ENCODE peak calls at places on chromosomes 3 and 15, in nine cellular contexts. Y, B, S, K, W, D, G, N and L are unnamed samples.

GRCh38 chr15:84982301-84982920 is 755 bp downstream of the PDE8A start:
- DNase-seq in B (peak; percentile 63), W (peak; percentile 46), D (peak; percentile 45), Y (peak; percentile 62), S (peak; percentile 42), K (no peak), N (no peak), G (no peak), L (peak; percentile 50)

GRCh38 chr3:126133606-126134005 is 46.8 kb downstream of the ALDH1L1 start:
- DNase-seq in Y (no peak), W (no peak), B (no peak), S (no peak), G (no peak), N (no peak), K (no peak), D (no peak), L (no peak)

GRCh38 chr15:50676799-50677483 is 9.7 kb downstream of the TRPM7 start:
- DNase-seq in K (peak; percentile 41), B (no peak), N (peak; percentile 54), D (peak; percentile 90), W (no peak), G (no peak), S (no peak), Y (no peak), L (no peak)

GRCh38 chr3:71370467-71370866 is 213.1 kb downstream of the FOXP1 start:
- DNase-seq in W (no peak), G (no peak), K (no peak), Y (no peak), B (no peak), D (no peak), S (no peak), N (no peak), L (no peak)

GRCh38 chr3:10354373-10355015 is 33.6 kb upstream of the SEC13 start:
- DNase-seq in B (no peak), W (no peak), K (no peak), Y (no peak), G (no peak), S (no peak), N (no peak), D (no peak), L (no peak)

GRCh38 chr3:123147754-123148535 is 53.8 kb upstream of the SEC22A start:
- DNase-seq in G (no peak), W (no peak), S (no peak), K (no peak), Y (no peak), B (no peak), D (no peak), N (no peak), L (no peak)

GRCh38 chr3:33962383-33962782 is 164.0 kb downstream of the PDCD6IP start:
- DNase-seq in B (no peak), D (no peak), N (peak; percentile 27), K (no peak), Y (no peak), W (no peak), G (no peak), S (no peak), L (no peak)

GRCh38 chr3:141231923-141232861 is 567 bp downstream of the PXYLP1 start:
- DNase-seq in Y (peak; percentile 30), K (no peak), G (peak; percentile 61), N (peak; percentile 15), B (peak; percentile 43), D (peak; percentile 3), W (peak; percentile 68), S (no peak), L (peak; percentile 14)

GRCh38 chr15:75739791-75740190 is 27.1 kb upstream of the CSPG4 start:
- DNase-seq in K (no peak), D (no peak), Y (no peak), G (no peak), N (no peak), W (no peak), S (no peak), B (no peak), L (no peak)

GRCh38 chr3:172787746-172788145 is 37.2 kb downstream of the ECT2 start:
- DNase-seq in B (no peak), G (no peak), D (peak; percentile 59), K (peak; percentile 44), Y (no peak), S (no peak), N (peak; percentile 17), W (no peak), L (no peak)

GRCh38 chr15:77186518-77187095 is 115.7 kb upstream of the TSPAN3 start:
- DNase-seq in Y (no peak), D (peak; percentile 38), W (no peak), G (peak; percentile 50), N (peak; percentile 17), B (peak; percentile 30), S (peak; percentile 45), K (peak; percentile 17), L (peak; percentile 13)

GRCh38 chr3:192929146-192929545 is 11.5 kb upstream of the MB21D2 start:
- DNase-seq in B (no peak), K (peak; percentile 55), G (no peak), Y (no peak), D (peak; percentile 65), W (no peak), S (no peak), N (peak; percentile 77), L (no peak)

GRCh38 chr3:107525101-107525953 is 2.6 kb downstream of the BBX start:
- DNase-seq in N (peak; percentile 10), S (peak; percentile 42), D (peak; percentile 59), B (peak; percentile 28), G (peak; percentile 59), Y (peak; percentile 52), W (peak; percentile 55), K (no peak), L (peak; percentile 3)

GRCh38 chr15:70286110-70286806 is 188.5 kb upstream of the TLE3 start:
- DNase-seq in Y (no peak), G (no peak), B (no peak), K (no peak), D (no peak), W (no peak), N (no peak), S (no peak), L (no peak)

GRCh38 chr3:131786386-131786785 is 248.4 kb downstream of the CPNE4 start:
- DNase-seq in Y (no peak), S (no peak), K (no peak), B (no peak), W (no peak), G (no peak), D (no peak), N (no peak), L (no peak)

GRCh38 chr15:66744610-66745279 is 42.7 kb downstream of the SMAD6 start:
- DNase-seq in B (no peak), N (no peak), W (peak; percentile 38), G (no peak), Y (no peak), K (no peak), S (no peak), D (peak; percentile 31), L (no peak)

GRCh38 chr15:45457215-45457614 is 65.3 kb downstream of the SLC30A4 start:
- DNase-seq in G (no peak), Y (no peak), W (no peak), B (no peak), N (no peak), S (no peak), K (no peak), D (no peak), L (no peak)

GRCh38 chr3:173699353-173699752 is 301.8 kb downstream of the NLGN1 start:
- DNase-seq in G (no peak), K (no peak), Y (no peak), D (no peak), N (no peak), S (no peak), B (no peak), W (no peak), L (no peak)

GRCh38 chr15:44726136-44726535 is 10.2 kb upstream of the TRIM69 start:
- DNase-seq in S (no peak), Y (no peak), N (no peak), W (no peak), K (no peak), D (peak; percentile 9), B (no peak), G (no peak), L (no peak)